ENCODE peak calls at places on chromosomes 1 and 21, in four cellular contexts. H is ovary, X is transverse colon, N is tibial nerve. U is an unnamed sample.
A peak's percentile ranks its signal among the peaks of the same experiment; 100 is the strongest.

GRCh38 chr1:7526196-7526866 is 244.8 kb upstream of the VAMP3 start:
- DNase-seq in X (no peak), N (no peak), H (no peak), U (no peak)

GRCh38 chr1:204417231-204417997 is 5.8 kb upstream of the PPP1R15B start:
- DNase-seq in X (peak; percentile 69), H (no peak), N (no peak), U (peak; percentile 86)

GRCh38 chr1:116712510-116712909 is 41.7 kb upstream of the CD2 start:
- DNase-seq in H (no peak), X (no peak), N (no peak), U (no peak)

GRCh38 chr1:68196676-68197075 is 35.6 kb downstream of the WLS start:
- DNase-seq in H (no peak), N (no peak), X (no peak), U (no peak)

GRCh38 chr1:238951809-238952208 is 434.6 kb upstream of the CHRM3 start:
- DNase-seq in X (no peak), N (no peak), H (no peak), U (no peak)

GRCh38 chr1:40663324-40664166 is 1.9 kb downstream of the RIMS3 start:
- DNase-seq in H (no peak), N (no peak), X (no peak), U (no peak)

GRCh38 chr1:93585059-93585966 is 96.3 kb downstream of the BCAR3 start:
- DNase-seq in X (peak; percentile 97), H (peak; percentile 54), N (no peak), U (peak; percentile 73)

GRCh38 chr1:55815745-55816455 is 600.7 kb upstream of the USP24 start:
- DNase-seq in X (no peak), N (no peak), H (no peak), U (no peak)

GRCh38 chr1:212368073-212368484 is 46.6 kb downstream of the PACC1 start:
- DNase-seq in H (no peak), X (peak; percentile 50), N (no peak), U (no peak)

GRCh38 chr1:191882870-191883269 is 275.4 kb upstream of the RGS18 start:
- DNase-seq in X (no peak), N (no peak), H (no peak), U (no peak)

GRCh38 chr1:91736999-91737615 is 148.8 kb downstream of the TGFBR3 start:
- DNase-seq in X (peak; percentile 16), N (no peak), H (no peak), U (peak; percentile 81)

GRCh38 chr21:31343680-31344480 is at the start of gene TIAM1:
- DNase-seq in N (peak; percentile 52), X (peak; percentile 36), H (no peak), U (peak; percentile 80)

GRCh38 chr1:31562707-31563360 is 13.5 kb upstream of the TINAGL1 start:
- DNase-seq in N (no peak), X (no peak), H (no peak), U (no peak)

GRCh38 chr21:45104560-45104959 is 30.2 kb downstream of the ADARB1 start:
- DNase-seq in N (no peak), X (peak; percentile 66), H (no peak), U (no peak)

GRCh38 chr1:19879227-19879626 is 3.0 kb upstream of the OTUD3 start:
- DNase-seq in N (no peak), H (no peak), X (no peak), U (no peak)

GRCh38 chr1:30536530-30536929 is 186.9 kb downstream of the MATN1 start:
- DNase-seq in N (no peak), H (no peak), X (no peak), U (no peak)

GRCh38 chr1:243754348-243754747 is 95.7 kb downstream of the AKT3 start:
- DNase-seq in H (no peak), N (no peak), X (no peak), U (no peak)

GRCh38 chr1:8376358-8376840 is 58.5 kb downstream of the SLC45A1 start:
- DNase-seq in X (no peak), N (no peak), H (no peak), U (no peak)

GRCh38 chr1:100187912-100188311 is 9.9 kb upstream of the LRRC39 start:
- DNase-seq in N (no peak), X (peak; percentile 19), H (no peak), U (peak; percentile 81)

GRCh38 chr1:43048601-43049011 is 89.9 kb upstream of the SLC2A1 start:
- DNase-seq in N (no peak), X (no peak), H (no peak), U (no peak)

GRCh38 chr1:6367381-6368007 is 26.1 kb downstream of the ACOT7 start:
- DNase-seq in H (no peak), N (no peak), X (no peak), U (no peak)

GRCh38 chr1:224747578-224747977 is 131.5 kb downstream of the CNIH3 start:
- DNase-seq in X (no peak), N (no peak), H (no peak), U (no peak)

GRCh38 chr21:45536301-45537081 is 5.7 kb downstream of the SLC19A1 start:
- DNase-seq in X (peak; percentile 6), H (peak; percentile 19), N (peak; percentile 9), U (peak; percentile 60)

GRCh38 chr1:208243522-208243850 is 698 bp downstream of the PLXNA2 start:
- DNase-seq in H (no peak), X (no peak), N (no peak), U (no peak)

GRCh38 chr21:38171723-38172344 is 85.0 kb upstream of the KCNJ15 start:
- DNase-seq in N (no peak), X (no peak), H (no peak), U (no peak)

GRCh38 chr21:45516671-45517151 is 25.5 kb downstream of the SLC19A1 start:
- DNase-seq in N (no peak), H (no peak), X (no peak), U (peak; percentile 52)

GRCh38 chr1:154471304-154471703 is 30.7 kb upstream of the TDRD10 start:
- DNase-seq in H (no peak), X (peak; percentile 55), N (no peak), U (no peak)

GRCh38 chr1:109164538-109164937 is 49.2 kb upstream of the SARS1 start:
- DNase-seq in N (no peak), H (no peak), X (no peak), U (no peak)

GRCh38 chr1:155892801-155893200 is 18.3 kb downstream of the RIT1 start:
- DNase-seq in N (no peak), X (no peak), H (no peak), U (no peak)

GRCh38 chr1:204343850-204344249 is 15.9 kb downstream of the PLEKHA6 start:
- DNase-seq in N (no peak), X (no peak), H (no peak), U (no peak)

DNA sequence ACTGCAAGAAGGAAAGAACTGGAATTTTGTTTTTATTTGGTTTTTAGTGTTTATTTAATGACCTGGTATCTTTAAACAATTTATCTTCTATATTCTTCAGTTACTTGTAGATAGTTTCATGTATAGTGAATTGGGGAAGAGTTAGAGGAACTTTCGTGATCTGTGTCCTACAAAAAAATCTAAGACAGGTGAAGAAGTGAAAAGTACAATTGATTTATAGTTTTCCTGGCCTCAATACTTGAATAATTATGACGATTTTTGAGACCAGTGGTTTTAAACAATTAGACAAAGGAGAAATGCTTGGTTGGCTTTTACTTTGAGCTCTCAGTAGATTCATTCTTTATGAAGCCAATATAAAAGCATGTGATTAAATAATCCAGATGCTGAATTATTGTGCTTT is 7.5 kb downstream of the MIER1 start:
- DNase-seq in N (no peak), H (no peak), X (no peak), U (no peak)
- H3K27ac ChIP-seq in N (no peak overlapping the region), H (no peak overlapping the region), X (peak overlapping the region; percentile 23), U (no peak overlapping the region)

DNA sequence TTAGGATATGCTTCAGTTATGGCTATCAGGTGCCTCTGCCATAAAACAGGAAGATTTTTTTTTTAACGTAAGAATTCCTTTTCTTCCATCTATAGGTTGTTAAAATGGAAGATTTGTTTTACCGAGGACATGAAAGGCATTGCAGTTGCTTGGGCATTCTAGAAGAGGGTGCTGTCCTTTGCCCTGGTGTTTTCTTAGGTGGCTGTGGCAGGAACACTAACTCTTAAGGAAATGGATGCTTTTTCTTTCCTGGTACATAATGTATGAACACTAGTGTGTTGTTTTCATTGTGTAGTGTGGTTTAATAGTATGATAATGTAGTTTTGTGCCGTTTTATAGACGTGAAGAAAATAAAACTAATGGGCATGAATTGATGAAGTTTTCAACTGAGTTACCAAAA is 47.2 kb downstream of the UCK2 start:
- DNase-seq in H (no peak), N (no peak), X (no peak), U (no peak)
- TF ChIP-seq CTCF in H (no peak), N (no peak), X (no peak), U (no peak)

GRCh38 chr1:23344111-23344986 is at the start of gene HNRNPR:
- DNase-seq in N (peak; percentile 98), X (peak; percentile 99), H (peak; percentile 100), U (peak; percentile 100)
- TF ChIP-seq EP300 in N (no peak), X (no peak), H (peak; percentile 24), U (no peak)

GRCh38 chr1:101365186-101365585 is 128.4 kb downstream of the S1PR1 start:
- DNase-seq in N (no peak), H (no peak), X (no peak), U (no peak)
- H3K27ac ChIP-seq in N (no peak overlapping the region), H (no peak overlapping the region), X (no peak overlapping the region), U (no peak overlapping the region)

GRCh38 chr1:63847308-63847910 is 73.6 kb downstream of the ROR1 start:
- DNase-seq in X (no peak), N (no peak), H (no peak), U (no peak)
- TF ChIP-seq CTCF in X (no peak), N (no peak), H (no peak), U (no peak)

U was measured in sigmoid colon.